ENCODE peak calls at places on chromosomes 1 and 21, in seven cellular contexts. S is mammary epithelial cell, R is BE2C, L is PC-9, H is cardiac muscle cell, M is brain microvascular endothelial cell, P is Panc1. F is an unnamed sample.

GRCh38 chr1:228194436-228194835 is 13.4 kb upstream of the OBSCN start:
- DNase-seq in S (no peak), R (no peak), L (no peak), H (no peak), M (no peak), P (no peak), F (no peak)

GRCh38 chr21:29546071-29546470 is 247.3 kb downstream of the BACH1 start:
- DNase-seq in S (no peak), R (no peak), L (no peak), H (no peak), M (no peak), P (no peak), F (peak)

GRCh38 chr1:70204578-70204977 is 801 bp downstream of the LRRC40 start:
- DNase-seq in S (peak), R (no peak), L (no peak), H (no peak), M (no peak), P (no peak), F (peak)

GRCh38 chr1:25661043-25661807 is 44.6 kb downstream of the MAN1C1 start:
- DNase-seq in S (no peak), R (no peak), L (no peak), H (no peak), M (no peak), P (no peak), F (peak)

GRCh38 chr1:109792056-109792831 is 28.5 kb upstream of the EPS8L3 start:
- DNase-seq in S (peak), R (peak), L (peak), H (peak), M (peak), P (no peak), F (peak)

GRCh38 chr1:54989968-54990810 is 8.5 kb upstream of the BSND start:
- DNase-seq in S (no peak), R (no peak), L (no peak), H (no peak), M (no peak), P (no peak), F (no peak)

GRCh38 chr1:11184973-11185372 is 4.2 kb upstream of the ANGPTL7 start:
- DNase-seq in S (no peak), R (no peak), L (no peak), H (no peak), M (no peak), P (no peak), F (peak)

GRCh38 chr1:169814265-169814664 is 19.6 kb upstream of the METTL18 start:
- DNase-seq in S (no peak), R (no peak), L (no peak), H (no peak), M (no peak), P (no peak), F (no peak)

GRCh38 chr21:31514598-31514997 is 144.9 kb upstream of the SOD1 start:
- DNase-seq in S (peak), R (peak), L (no peak), H (peak), M (peak), P (no peak), F (no peak)

GRCh38 chr1:10724052-10724494 is 72.4 kb downstream of the CASZ1 start:
- DNase-seq in S (peak), R (no peak), L (peak), H (peak), M (peak), P (peak), F (peak)

GRCh38 chr1:187092104-187092503 is 263.4 kb downstream of the PLA2G4A start:
- DNase-seq in S (no peak), R (no peak), L (no peak), H (no peak), M (no peak), P (no peak), F (no peak)

DNA sequence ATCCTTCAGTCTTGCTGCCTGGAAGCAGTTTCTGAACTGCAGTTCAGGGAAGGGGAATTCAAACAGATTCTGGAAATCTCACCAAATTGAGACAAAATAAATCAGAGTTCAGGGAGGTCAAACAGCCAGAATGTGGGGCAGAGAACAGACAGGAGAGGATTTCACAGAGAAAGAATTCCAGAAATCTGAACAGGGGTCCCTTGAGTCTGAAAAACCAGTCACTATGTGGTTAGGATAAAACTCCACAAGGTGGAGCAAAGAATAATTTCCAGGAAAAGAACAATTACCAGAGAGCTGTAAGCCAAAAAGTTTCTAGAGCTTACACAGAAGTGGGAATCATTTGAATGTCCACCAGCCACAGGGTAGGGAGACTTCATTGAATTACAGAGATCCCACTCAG is 84.7 kb downstream of the URB2 start:
- DNase-seq in S (no peak), R (no peak), L (no peak), H (no peak), M (no peak), P (no peak), F (peak)
- TF ChIP-seq CTCF in S (no peak), R (no peak), L (no peak), H (peak), M (no peak), P (peak), F (peak)

DNA sequence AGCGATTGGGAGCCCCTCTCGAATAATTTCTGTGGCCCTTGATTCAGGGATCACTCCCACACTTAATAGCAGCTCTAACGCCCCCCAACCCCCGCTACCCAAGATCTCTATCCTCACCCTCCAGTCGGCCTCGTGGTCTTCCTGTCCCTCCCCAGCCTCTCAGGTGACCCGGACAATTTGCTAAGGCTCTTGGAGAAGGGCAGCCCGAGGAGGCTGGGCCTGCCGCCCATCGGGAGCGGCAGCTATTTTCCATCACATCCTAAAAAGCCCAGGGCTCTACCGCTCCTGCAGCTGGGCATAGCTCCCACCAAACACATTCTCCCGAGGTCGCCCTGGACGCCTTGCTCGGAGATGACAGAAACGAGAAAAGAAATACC is 12.0 kb upstream of the PHLDA3 start:
- DNase-seq in S (no peak), R (no peak), L (no peak), H (no peak), M (no peak), P (no peak), F (peak)
- H3K4me3 ChIP-seq in S (no peak), R (peak), L (peak), H (peak), M (peak), P (peak), F (no peak)

GRCh38 chr1:236303675-236304074 is 21.9 kb upstream of the ERO1B start:
- DNase-seq in S (peak), R (no peak), L (no peak), H (no peak), M (no peak), P (no peak), F (no peak)
- TF ChIP-seq CTCF in S (no peak), R (no peak), L (no peak), H (no peak), M (no peak), P (no peak), F (no peak)

GRCh38 chr1:93907718-93908117 is 1.5 kb downstream of the GCLM start:
- DNase-seq in S (peak), R (peak), L (peak), H (no peak), M (peak), P (no peak), F (peak)
- H3K4me3 ChIP-seq in S (peak), R (peak), L (peak), H (peak), M (peak), P (peak), F (peak)

DNA sequence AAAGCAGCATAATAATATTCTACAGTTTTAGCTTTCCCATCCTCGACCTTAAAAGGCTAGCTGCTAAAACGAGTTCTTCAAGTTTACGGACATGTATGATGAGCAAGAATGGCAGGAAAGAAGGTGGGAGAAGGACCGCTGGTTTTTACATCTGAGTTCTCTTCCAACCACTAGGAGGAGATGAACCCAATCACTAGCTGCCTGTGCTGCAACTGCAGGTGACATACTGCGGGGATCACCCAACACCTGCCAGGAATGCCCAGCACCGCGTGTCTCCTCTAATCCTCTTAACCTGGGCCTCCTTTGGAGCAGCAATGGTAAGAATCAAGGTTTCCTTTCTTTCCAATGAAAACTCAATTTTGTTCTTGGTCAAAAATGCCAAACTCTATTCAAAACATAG is 23.5 kb downstream of the TOR3A start:
- DNase-seq in S (peak), R (no peak), L (no peak), H (peak), M (no peak), P (no peak), F (no peak)
- TF ChIP-seq CTCF in S (peak), R (peak), L (peak), H (peak), M (peak), P (peak), F (peak)

DNA sequence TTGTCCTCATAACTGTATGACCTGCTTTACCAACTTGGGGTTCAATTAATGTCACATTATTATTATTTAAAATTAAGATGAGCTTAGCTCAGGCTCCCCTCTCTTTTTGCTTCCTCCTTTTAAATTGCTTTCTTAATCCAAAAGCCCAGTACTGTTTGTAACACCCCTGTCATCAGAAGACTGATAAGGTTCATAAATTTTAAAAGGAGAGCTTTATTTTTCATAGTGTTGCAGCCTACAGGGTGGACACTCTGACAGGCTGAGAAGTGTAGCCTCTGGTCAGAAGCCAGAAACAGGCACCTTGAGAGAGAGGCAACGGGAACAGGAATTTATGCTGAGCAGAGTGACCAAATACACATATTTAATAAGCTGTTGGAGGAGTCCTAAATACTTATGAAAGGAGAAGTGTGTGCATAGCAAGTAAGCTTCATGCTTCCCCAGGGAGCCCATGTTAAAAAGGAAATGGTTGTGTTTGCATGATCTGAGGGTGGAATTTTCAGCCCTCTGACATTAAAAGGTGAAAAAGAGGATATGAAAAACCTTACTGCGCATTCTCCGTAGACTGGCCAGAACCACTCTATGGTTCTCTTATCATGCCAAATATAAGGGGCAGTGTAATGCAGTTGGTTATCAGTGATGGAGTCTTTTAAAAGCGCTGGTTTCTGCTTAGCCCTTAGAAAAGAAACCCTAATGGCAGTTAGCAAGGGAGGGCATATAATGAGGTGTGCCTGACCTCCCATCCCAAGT is 30.5 kb upstream of the FGGY start:
- DNase-seq in S (no peak), R (no peak), L (no peak), H (no peak), M (no peak), P (no peak), F (peak)
- H3K4me3 ChIP-seq in S (no peak), R (no peak), L (no peak), H (no peak), M (no peak), P (no peak), F (no peak)

DNA sequence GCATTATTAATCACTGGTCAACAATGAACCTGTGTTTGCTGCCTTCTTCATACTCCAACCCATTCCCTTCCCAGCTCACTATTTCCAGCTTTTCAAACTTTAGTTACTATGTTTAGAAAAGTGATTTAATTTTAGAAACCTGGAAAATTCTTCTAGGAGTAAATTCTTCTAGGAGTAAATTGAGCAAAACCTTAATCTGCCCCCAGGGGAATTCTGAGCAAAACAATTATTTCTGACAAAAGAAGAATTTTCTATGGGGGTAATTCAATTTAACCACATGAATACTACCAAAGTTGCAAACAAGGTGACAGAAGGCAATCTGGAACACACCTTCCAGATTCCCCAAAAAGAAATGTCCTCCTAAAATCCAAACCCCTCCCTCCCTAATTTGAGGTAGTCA is 1.8 kb downstream of the LUZP1 start:
- DNase-seq in S (no peak), R (no peak), L (no peak), H (no peak), M (no peak), P (no peak), F (no peak)
- TF ChIP-seq CTCF in S (no peak), R (no peak), L (no peak), H (no peak), M (no peak), P (no peak), F (no peak)

DNA sequence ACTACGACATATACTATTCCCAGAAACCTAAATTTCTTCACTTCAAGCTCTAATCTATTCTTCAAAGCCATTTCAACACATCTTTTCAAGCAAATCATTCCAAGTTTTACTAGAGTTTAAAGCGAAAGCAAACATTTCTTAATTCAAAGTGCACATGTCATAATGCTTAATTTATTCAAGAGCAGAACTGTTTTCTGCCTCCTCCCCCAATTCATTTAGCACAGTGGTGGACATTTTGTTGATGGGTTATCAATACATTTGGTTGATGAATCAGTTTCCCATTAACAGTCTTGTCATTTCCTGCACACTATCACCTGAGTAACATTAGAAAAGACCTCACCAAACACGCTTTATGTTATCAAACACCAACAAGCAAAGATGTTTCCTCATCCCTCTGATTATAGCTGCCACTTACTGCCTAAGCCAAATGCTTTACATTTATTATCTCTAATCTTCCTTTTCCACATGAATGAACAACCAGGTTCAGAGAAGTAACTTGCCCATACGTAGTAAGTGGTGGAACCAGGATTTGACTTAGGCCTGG is 2.0 kb downstream of the SRSF4 start:
- DNase-seq in S (no peak), R (no peak), L (peak), H (no peak), M (no peak), P (no peak), F (peak)
- H3K4me3 ChIP-seq in S (peak), R (peak), L (peak), H (peak), M (peak), P (peak), F (peak)

F was measured in cardiac fibroblast.